ENCODE peak calls at places on chromosomes 12 and 14, in eight cellular contexts. K is gastrocnemius medialis; L is activated naive CD8-positive, alpha-beta T cell treated with anti-CD3 and anti-CD28 coated beads, Interleukin-2, amount 50 U/mL, for 24 hours; R is iris pigment epithelial cell; N is osteocyte; W is psoas muscle; Z is NT2/D1; U is RPMI7951. X is an unnamed sample.

GRCh38 chr14:80395031-80395430 is 183.7 kb upstream of the DIO2 start:
- DNase-seq in K (no peak), L (no peak), R (no peak), N (no peak), W (no peak), Z (no peak), U (no peak), X (no peak)

GRCh38 chr14:21090194-21090939 is 8.1 kb downstream of the ZNF219 start:
- DNase-seq in K (no peak), L (peak), R (no peak), N (no peak), W (no peak), Z (no peak), U (no peak), X (peak)

GRCh38 chr14:53060046-53060445 is 93.1 kb downstream of the DDHD1 start:
- DNase-seq in K (no peak), L (no peak), R (peak), N (no peak), W (no peak), Z (no peak), U (no peak), X (no peak)

GRCh38 chr14:61812347-61813100 is 50.3 kb downstream of the SNAPC1 start:
- DNase-seq in K (no peak), L (peak), R (no peak), N (no peak), W (peak), Z (no peak), U (no peak), X (peak)

GRCh38 chr12:6090786-6091185 is 33.7 kb downstream of the VWF start:
- DNase-seq in K (no peak), L (no peak), R (peak), N (no peak), W (no peak), Z (no peak), U (no peak), X (no peak)

GRCh38 chr14:62064741-62065323 is 302.6 kb downstream of the SNAPC1 start:
- DNase-seq in K (no peak), L (no peak), R (no peak), N (no peak), W (no peak), Z (no peak), U (no peak), X (no peak)

GRCh38 chr12:130017571-130018449 is 114.0 kb upstream of the TMEM132D start:
- DNase-seq in K (no peak), L (no peak), R (peak), N (no peak), W (peak), Z (no peak), U (peak), X (no peak)

GRCh38 chr14:21070610-21071224 is 613 bp downstream of the ARHGEF40 start:
- DNase-seq in K (no peak), L (no peak), R (peak), N (no peak), W (peak), Z (no peak), U (peak), X (peak)

GRCh38 chr14:101087614-101088394 is 184.3 kb upstream of the RTL1 start:
- DNase-seq in K (no peak), L (no peak), R (peak), N (peak), W (no peak), Z (no peak), U (peak), X (no peak)

GRCh38 chr12:117744418-117744817 is 224.4 kb downstream of the KSR2 start:
- DNase-seq in K (no peak), L (no peak), R (no peak), N (no peak), W (no peak), Z (no peak), U (no peak), X (no peak)

GRCh38 chr14:83473846-83474245 is 1940.2 kb upstream of the SEL1L start:
- DNase-seq in K (no peak), L (no peak), R (peak), N (no peak), W (no peak), Z (no peak), U (no peak), X (no peak)

GRCh38 chr12:122835693-122836026 is 403 bp downstream of the HIP1R start:
- DNase-seq in K (no peak), L (peak), R (no peak), N (no peak), W (no peak), Z (no peak), U (no peak), X (peak)

GRCh38 chr12:54032627-54033100 is at the start of gene HOXC5:
- DNase-seq in K (no peak), L (peak), R (peak), N (no peak), W (peak), Z (peak), U (peak), X (peak)

GRCh38 chr14:26056232-26056631 is 541.6 kb downstream of the NOVA1 start:
- DNase-seq in K (no peak), L (no peak), R (no peak), N (no peak), W (no peak), Z (no peak), U (no peak), X (no peak)

GRCh38 chr14:62807636-62808035 is 237.6 kb downstream of the KCNH5 start:
- DNase-seq in K (no peak), L (no peak), R (no peak), N (no peak), W (no peak), Z (no peak), U (no peak), X (no peak)

GRCh38 chr14:72776701-72777255 is 117.1 kb downstream of the DPF3 start:
- DNase-seq in K (no peak), L (no peak), R (no peak), N (peak), W (no peak), Z (no peak), U (no peak), X (no peak)

GRCh38 chr12:126464157-126464556 is 1398.9 kb downstream of the AACS start:
- DNase-seq in K (no peak), L (no peak), R (no peak), N (no peak), W (no peak), Z (no peak), U (no peak), X (no peak)

GRCh38 chr14:47167407-47167806 is 508.0 kb downstream of the MDGA2 start:
- DNase-seq in K (no peak), L (no peak), R (no peak), N (no peak), W (no peak), Z (no peak), U (no peak), X (no peak)

GRCh38 chr12:122018457-122018856 is 3.2 kb upstream of the BCL7A start:
- DNase-seq in K (no peak), L (no peak), R (no peak), N (no peak), W (no peak), Z (no peak), U (no peak), X (no peak)

GRCh38 chr12:25256826-25257225 is 6.1 kb upstream of the KRAS start:
- DNase-seq in K (no peak), L (no peak), R (no peak), N (no peak), W (no peak), Z (no peak), U (no peak), X (no peak)

GRCh38 chr12:130480887-130481286 is 143.2 kb downstream of the PIWIL1 start:
- DNase-seq in K (no peak), L (no peak), R (no peak), N (no peak), W (no peak), Z (no peak), U (no peak), X (no peak)

GRCh38 chr12:94148841-94149780 is 734 bp downstream of the PLXNC1 start:
- DNase-seq in K (no peak), L (peak), R (peak), N (no peak), W (peak), Z (no peak), U (peak), X (peak)